ENCODE peak calls at places on chromosomes 4 and X, in seven cellular contexts. T, X, B, A, S, D and Q are unnamed samples.

GRCh38 chr4:76939184-76939583 is 10.4 kb upstream of the SEPTIN11 start:
- DNase-seq in T (no peak), X (no peak), B (no peak), A (no peak), S (no peak), D (no peak), Q (no peak)

GRCh38 chrX:120499301-120500097 is 30.4 kb upstream of the LAMP2 start:
- DNase-seq in T (peak), X (no peak), B (no peak), A (no peak), S (no peak), D (no peak), Q (no peak)

GRCh38 chrX:151359931-151360871 is 36.8 kb upstream of the VMA21 start:
- DNase-seq in T (peak), X (peak), B (no peak), A (peak), S (no peak), D (peak), Q (no peak)

GRCh38 chr4:16627999-16628398 is 270.4 kb downstream of the LDB2 start:
- DNase-seq in T (no peak), X (no peak), B (no peak), A (no peak), S (peak), D (no peak), Q (no peak)

GRCh38 chrX:56279869-56280268 is 47.7 kb downstream of the KLF8 start:
- DNase-seq in T (no peak), X (no peak), B (no peak), A (no peak), S (no peak), D (no peak), Q (no peak)

GRCh38 chr4:155828628-155829027 is 37.4 kb downstream of the ASIC5 start:
- DNase-seq in T (no peak), X (no peak), B (no peak), A (no peak), S (peak), D (no peak), Q (no peak)

GRCh38 chrX:86215260-86215659 is 67.0 kb downstream of the DACH2 start:
- DNase-seq in T (no peak), X (no peak), B (no peak), A (no peak), S (no peak), D (no peak), Q (no peak)

GRCh38 chrX:114127411-114128025 is 456.4 kb upstream of the HTR2C start:
- DNase-seq in T (no peak), X (no peak), B (no peak), A (no peak), S (no peak), D (peak), Q (no peak)

GRCh38 chrX:124862304-124862703 is 457.4 kb upstream of the TEX13C start:
- DNase-seq in T (no peak), X (no peak), B (no peak), A (no peak), S (no peak), D (no peak), Q (no peak)

GRCh38 chrX:120302434-120302833 is 8.8 kb downstream of the TMEM255A start:
- DNase-seq in T (no peak), X (no peak), B (no peak), A (no peak), S (no peak), D (peak), Q (no peak)

GRCh38 chr4:28675582-28675981 is 1814.9 kb downstream of the STIM2 start:
- DNase-seq in T (no peak), X (no peak), B (no peak), A (no peak), S (peak), D (no peak), Q (no peak)

GRCh38 chr4:173258866-173259265 is 75.3 kb downstream of the HMGB2 start:
- DNase-seq in T (no peak), X (no peak), B (no peak), A (no peak), S (no peak), D (no peak), Q (no peak)

GRCh38 chrX:24498181-24498580 is 33.1 kb downstream of the PDK3 start:
- DNase-seq in T (no peak), X (peak), B (no peak), A (no peak), S (peak), D (peak), Q (no peak)

GRCh38 chrX:110401142-110401541 is 42.5 kb downstream of the RTL9 start:
- DNase-seq in T (no peak), X (no peak), B (no peak), A (no peak), S (no peak), D (no peak), Q (no peak)

GRCh38 chrX:28099166-28099565 is 117.9 kb upstream of the DCAF8L1 start:
- DNase-seq in T (no peak), X (no peak), B (no peak), A (no peak), S (no peak), D (no peak), Q (no peak)

GRCh38 chr4:98564847-98565246 is 93.6 kb downstream of the TSPAN5 start:
- DNase-seq in T (no peak), X (no peak), B (no peak), A (no peak), S (no peak), D (peak), Q (no peak)

GRCh38 chrX:119495734-119496520 is 27.7 kb downstream of the SLC25A5 start:
- DNase-seq in T (no peak), X (no peak), B (no peak), A (no peak), S (no peak), D (peak), Q (no peak)

GRCh38 chr4:107853444-107854325 is 29.0 kb downstream of the SGMS2 start:
- DNase-seq in T (no peak), X (no peak), B (no peak), A (no peak), S (peak), D (no peak), Q (no peak)

GRCh38 chr4:111537861-111538260 is 607.4 kb upstream of the FAM241A start:
- DNase-seq in T (no peak), X (no peak), B (no peak), A (no peak), S (no peak), D (no peak), Q (no peak)

GRCh38 chr4:18105023-18106011 is 83.8 kb upstream of the LCORL start:
- DNase-seq in T (no peak), X (no peak), B (no peak), A (no peak), S (no peak), D (no peak), Q (no peak)

GRCh38 chrX:50973199-50973598 is 62.7 kb downstream of the BMP15 start:
- DNase-seq in T (no peak), X (no peak), B (no peak), A (no peak), S (no peak), D (no peak), Q (no peak)

GRCh38 chrX:11437642-11438379 is 144.6 kb downstream of the AMELX start:
- DNase-seq in T (peak), X (no peak), B (no peak), A (peak), S (peak), D (no peak), Q (no peak)

GRCh38 chr4:75135068-75135825 is 202.3 kb downstream of the PARM1 start:
- DNase-seq in T (no peak), X (no peak), B (no peak), A (no peak), S (no peak), D (no peak), Q (no peak)

GRCh38 chrX:1190596-1191145 is 21.8 kb downstream of the CRLF2 start:
- DNase-seq in T (no peak), X (no peak), B (no peak), A (no peak), S (no peak), D (no peak), Q (no peak)

GRCh38 chr4:156103306-156103705 is 149.6 kb upstream of the CTSO start:
- DNase-seq in T (no peak), X (no peak), B (no peak), A (no peak), S (no peak), D (no peak), Q (no peak)

GRCh38 chr4:82320351-82320750 is 53.4 kb downstream of the HNRNPD start:
- DNase-seq in T (no peak), X (no peak), B (no peak), A (no peak), S (no peak), D (no peak), Q (no peak)

GRCh38 chr4:137116144-137116543 is 416.1 kb downstream of the PCDH18 start:
- DNase-seq in T (no peak), X (no peak), B (no peak), A (no peak), S (peak), D (no peak), Q (no peak)

GRCh38 chr4:36278789-36279188 is 2.6 kb upstream of the DTHD1 start:
- DNase-seq in T (no peak), X (no peak), B (no peak), A (no peak), S (no peak), D (no peak), Q (no peak)

GRCh38 chrX:102659790-102660757 is 8.8 kb downstream of the GPRASP1 start:
- DNase-seq in T (peak), X (peak), B (peak), A (peak), S (peak), D (peak), Q (peak)

GRCh38 chr4:97987019-97987648 is 156.1 kb downstream of the STPG2 start:
- DNase-seq in T (no peak), X (no peak), B (no peak), A (no peak), S (no peak), D (peak), Q (peak)

GRCh38 chrX:12685541-12685940 is 105.7 kb upstream of the PRPS2 start:
- DNase-seq in T (no peak), X (no peak), B (no peak), A (no peak), S (no peak), D (no peak), Q (no peak)

GRCh38 chr4:111798840-111799239 is 346.4 kb upstream of the FAM241A start:
- DNase-seq in T (no peak), X (no peak), B (no peak), A (no peak), S (no peak), D (peak), Q (no peak)

GRCh38 chr4:57504139-57504538 is 394.0 kb upstream of the IGFBP7 start:
- DNase-seq in T (no peak), X (no peak), B (no peak), A (no peak), S (no peak), D (no peak), Q (no peak)

GRCh38 chrX:80511969-80512760 is 91.9 kb downstream of the TENT5D start:
- DNase-seq in T (no peak), X (no peak), B (no peak), A (no peak), S (no peak), D (peak), Q (no peak)

GRCh38 chr4:8745036-8745827 is 126.4 kb downstream of the HMX1 start:
- DNase-seq in T (no peak), X (no peak), B (peak), A (no peak), S (no peak), D (peak), Q (no peak)

GRCh38 chrX:96372313-96373046 is 312.2 kb upstream of the DIAPH2 start:
- DNase-seq in T (no peak), X (no peak), B (no peak), A (no peak), S (peak), D (peak), Q (no peak)

GRCh38 chr4:147824316-147824715 is 92.4 kb downstream of the ARHGAP10 start:
- DNase-seq in T (no peak), X (no peak), B (no peak), A (no peak), S (no peak), D (no peak), Q (no peak)

GRCh38 chr4:4845027-4845426 is 14.4 kb upstream of the MSX1 start:
- DNase-seq in T (no peak), X (no peak), B (no peak), A (no peak), S (no peak), D (no peak), Q (no peak)

GRCh38 chr4:41990383-41991111 is at the start of gene SLC30A9:
- DNase-seq in T (peak), X (peak), B (peak), A (peak), S (peak), D (peak), Q (peak)
- H3K27ac ChIP-seq in T (peak), X (peak), B (peak), A (peak), S (peak), D (no peak), Q (peak)

DNA sequence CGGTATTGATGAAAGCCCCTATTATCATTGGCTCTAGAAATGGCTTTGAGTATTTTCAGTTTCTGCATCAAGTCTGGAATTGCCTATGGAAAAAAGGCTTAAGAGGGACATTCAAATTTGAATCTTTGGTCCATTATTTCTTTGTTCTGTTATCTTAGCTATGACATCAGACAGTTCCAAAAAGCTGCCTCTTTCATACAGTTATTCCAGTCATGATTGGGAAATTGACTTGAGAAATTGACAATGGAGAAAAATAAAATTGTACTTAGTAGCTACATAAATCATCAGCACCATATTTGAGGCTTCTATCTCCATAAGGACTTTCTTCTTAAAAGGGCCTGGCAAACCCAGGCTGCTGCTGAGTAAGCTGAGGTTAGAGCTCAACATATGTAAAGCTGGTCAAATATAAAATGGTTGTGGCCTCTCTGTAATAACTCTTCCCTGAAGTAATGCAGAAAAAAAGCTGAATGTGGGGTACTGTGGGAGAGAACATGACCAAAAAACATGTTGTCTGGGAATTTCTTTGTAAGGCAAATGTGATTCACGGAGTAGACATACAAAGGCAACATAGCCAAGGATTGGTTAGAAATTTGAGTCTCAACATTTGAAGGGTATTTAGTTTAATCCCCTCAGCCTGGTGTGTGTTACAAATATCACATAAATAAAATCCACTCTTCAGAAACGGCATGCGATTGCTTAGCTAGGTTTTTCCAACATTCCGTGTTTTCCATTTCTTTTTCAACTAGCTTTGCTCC is 100.9 kb downstream of the LNX1 start:
- DNase-seq in T (no peak), X (no peak), B (no peak), A (no peak), S (no peak), D (no peak), Q (no peak)
- H3K27ac ChIP-seq in T (no peak), X (no peak), B (no peak), A (no peak), S (no peak), D (no peak), Q (no peak)

GRCh38 chrX:74467656-74468055 is 46.4 kb downstream of the SLC16A2 start:
- DNase-seq in T (no peak), X (no peak), B (no peak), A (no peak), S (no peak), D (no peak), Q (no peak)
- H3K27ac ChIP-seq in T (no peak), X (no peak), B (no peak), A (no peak), S (no peak), D (no peak), Q (no peak)

GRCh38 chrX:154428176-154429171 is at the start of gene ATP6AP1:
- DNase-seq in T (peak), X (peak), B (peak), A (peak), S (peak), D (peak), Q (peak)
- H3K27ac ChIP-seq in T (peak), X (peak), B (peak), A (peak), S (peak), D (no peak), Q (peak)

GRCh38 chr4:128830906-128831525 is 21.5 kb downstream of the JADE1 start:
- DNase-seq in T (no peak), X (no peak), B (no peak), A (no peak), S (no peak), D (no peak), Q (no peak)

GRCh38 chr4:128835498-128836222 is 26.2 kb downstream of the JADE1 start:
- DNase-seq in T (peak), X (no peak), B (no peak), A (peak), S (no peak), D (no peak), Q (peak)

GRCh38 chr4:128832253-128832641 is 22.7 kb downstream of the JADE1 start:
- DNase-seq in T (no peak), X (no peak), B (no peak), A (no peak), S (no peak), D (no peak), Q (no peak)

GRCh38 chr4:128827280-128827679 is 17.8 kb downstream of the JADE1 start:
- DNase-seq in T (no peak), X (no peak), B (no peak), A (no peak), S (no peak), D (no peak), Q (no peak)

DNA sequence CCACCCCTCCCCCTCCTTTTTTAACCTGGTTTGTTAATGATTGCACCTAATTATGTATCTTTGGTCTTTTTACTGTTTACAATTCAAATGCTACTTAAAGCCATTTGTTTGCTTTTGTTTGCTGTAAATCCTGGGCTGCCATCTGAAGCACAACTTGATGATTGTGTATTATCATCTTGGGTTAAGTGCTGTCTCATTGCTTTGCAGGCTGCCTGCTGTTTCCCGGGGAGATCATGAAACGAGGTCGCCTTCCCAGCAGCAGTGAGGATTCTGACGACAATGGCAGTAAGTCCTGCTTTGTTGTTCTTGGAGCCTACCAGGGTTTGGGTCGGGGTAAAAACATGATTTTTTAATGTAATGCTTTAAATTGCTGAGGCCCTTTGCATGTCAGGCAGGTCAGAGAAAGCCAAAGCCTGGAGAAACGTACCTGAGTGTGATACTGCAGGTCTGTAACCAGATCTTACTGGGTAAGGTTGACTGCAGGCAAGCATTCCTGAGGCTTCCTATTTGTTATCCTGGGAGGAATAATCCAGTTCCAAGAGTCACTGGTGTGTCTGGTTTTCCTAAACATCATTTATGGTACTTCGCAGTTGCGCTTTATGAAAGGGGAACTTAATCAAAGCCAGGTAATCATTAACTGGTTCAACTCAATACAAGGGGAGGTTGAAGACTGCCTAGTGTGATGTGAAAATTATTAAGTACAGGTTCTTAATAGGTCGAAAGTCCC is 22.2 kb downstream of the JADE1 start:
- DNase-seq in T (no peak), X (no peak), B (no peak), A (no peak), S (peak), D (peak), Q (no peak)
- H3K27ac ChIP-seq in T (peak), X (no peak), B (no peak), A (no peak), S (peak), D (peak), Q (peak)

DNA sequence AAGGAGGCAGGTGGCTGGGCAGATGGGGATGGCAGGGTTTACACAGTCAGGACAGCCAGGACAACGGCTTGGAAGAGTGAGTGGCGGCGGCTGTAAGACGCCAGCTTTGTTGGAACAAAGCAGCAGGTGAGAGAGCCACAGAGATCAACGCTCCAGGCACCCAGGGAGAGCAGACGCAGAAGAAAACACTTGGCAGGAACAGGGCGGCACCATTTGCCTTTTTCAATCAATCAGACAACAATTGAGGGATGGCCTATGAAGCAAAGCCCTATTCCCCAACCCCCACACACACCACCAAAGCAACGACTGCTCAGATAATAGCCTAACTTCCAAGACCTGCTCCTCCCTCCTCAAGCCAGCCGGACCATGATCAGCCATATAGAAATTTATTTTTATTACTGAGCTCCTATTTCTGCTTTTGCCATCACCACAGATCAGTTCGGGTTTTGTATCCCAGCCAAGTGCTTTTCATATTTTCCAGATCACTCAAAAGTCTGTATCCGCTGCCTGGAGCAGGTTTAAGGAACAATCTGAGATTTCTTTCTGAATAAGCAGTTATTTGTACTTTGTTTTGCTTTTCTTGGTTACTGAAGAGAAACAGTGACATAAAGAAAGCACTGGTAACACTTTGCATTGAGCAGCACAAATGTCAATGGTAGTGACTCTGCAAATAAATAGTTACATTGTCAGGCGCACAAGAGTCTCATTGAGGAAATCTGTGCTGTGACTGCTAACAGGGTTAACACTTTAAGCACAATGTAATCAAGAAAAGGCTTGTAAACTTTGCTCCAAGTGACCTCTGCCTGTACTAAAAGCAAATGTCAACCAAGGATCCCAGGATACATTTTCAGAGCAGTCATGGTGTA is 81.8 kb upstream of the RBPJ start:
- DNase-seq in T (no peak), X (no peak), B (no peak), A (no peak), S (peak), D (peak), Q (peak)
- H3K27ac ChIP-seq in T (peak), X (no peak), B (no peak), A (no peak), S (peak), D (peak), Q (peak)